ENCODE peak calls at places on chromosomes 1 and 21, in four cellular contexts. J is activated T-helper 1 cell treated with Interleukin-2 at 50 U/mL for 16 hours, Y is heart right ventricle, W is RWPE1. O is an unnamed sample.

GRCh38 chr1:65717815-65718454 is 74.8 kb upstream of the PDE4B start:
- DNase-seq in J (no peak), Y (no peak), W (no peak), O (no peak)

GRCh38 chr21:35326677-35327076 is 277.6 kb upstream of the RUNX1 start:
- DNase-seq in W (no peak), J (no peak), Y (no peak), O (no peak)

GRCh38 chr21:28237661-28238060 is 755.0 kb downstream of the LTN1 start:
- DNase-seq in J (no peak), W (no peak), Y (no peak), O (no peak)

GRCh38 chr1:182493063-182493462 is 43.1 kb downstream of the RGSL1 start:
- DNase-seq in W (no peak), J (no peak), Y (no peak), O (no peak)

GRCh38 chr1:160542303-160542945 is 19.4 kb upstream of the SLAMF6 start:
- DNase-seq in W (no peak), Y (no peak), J (no peak), O (peak; percentile 59)

GRCh38 chr1:33918368-33918767 is 54.5 kb downstream of the HMGB4 start:
- DNase-seq in J (no peak), W (no peak), Y (no peak), O (peak; percentile 17)

GRCh38 chr1:162726539-162726938 is 64.0 kb upstream of the HSD17B7 start:
- DNase-seq in J (no peak), Y (no peak), W (no peak), O (no peak)

GRCh38 chr1:150194381-150195031 is 41.4 kb downstream of the ANP32E start:
- DNase-seq in J (no peak), Y (no peak), W (no peak), O (no peak)

GRCh38 chr1:22228505-22228911 is 85.6 kb upstream of the WNT4 start:
- DNase-seq in J (no peak), W (peak; percentile 52), Y (no peak), O (peak; percentile 91)

GRCh38 chr1:161313554-161314200 is 504 bp upstream of the SDHC start:
- DNase-seq in W (no peak), J (no peak), Y (no peak), O (no peak)

O was measured in bronchial epithelial cell.